ENCODE peak calls at places on chromosomes 4 and X, in seven cellular contexts. X, K, Y, H, U, P and Z are unnamed samples.

GRCh38 chr4:105951198-105951597 is 55.9 kb downstream of the NPNT start:
- DNase-seq in U (no peak), K (no peak), X (no peak), Y (no peak), P (no peak), H (no peak), Z (no peak)

GRCh38 chr4:105058177-105058812 is 88.4 kb upstream of the TET2 start:
- DNase-seq in K (no peak), Y (no peak), P (no peak), H (no peak), X (no peak), U (no peak), Z (no peak)

GRCh38 chr4:184727430-184727829 is 6.5 kb downstream of the CENPU start:
- DNase-seq in U (no peak), K (no peak), Y (no peak), X (no peak), P (no peak), H (no peak), Z (no peak)

GRCh38 chr4:130077275-130077674 is 981.3 kb downstream of the C4orf33 start:
- DNase-seq in K (no peak), X (no peak), P (no peak), H (no peak), U (no peak), Y (no peak), Z (no peak)

GRCh38 chr4:9703391-9703790 is 78.0 kb upstream of the DRD5 start:
- DNase-seq in H (peak; percentile 39), P (peak; percentile 73), Y (peak; percentile 31), X (peak; percentile 43), U (peak; percentile 94), K (no peak), Z (peak; percentile 83)

GRCh38 chr4:101953949-101954348 is 163.4 kb downstream of the BANK1 start:
- DNase-seq in H (no peak), X (no peak), Y (no peak), P (no peak), K (no peak), U (no peak), Z (no peak)

GRCh38 chrX:76428243-76429130 is 977 bp downstream of the MAGEE1 start:
- DNase-seq in P (no peak), H (no peak), X (no peak), U (peak; percentile 48), Y (peak; percentile 41), K (no peak), Z (peak; percentile 14)

GRCh38 chrX:96576358-96576757 is 108.3 kb upstream of the DIAPH2 start:
- DNase-seq in X (no peak), H (no peak), K (no peak), U (no peak), P (no peak), Y (no peak), Z (no peak)

GRCh38 chr4:164880489-164881262 is 3.7 kb downstream of the APELA start:
- DNase-seq in H (no peak), P (no peak), U (no peak), X (no peak), K (no peak), Y (no peak), Z (no peak)

GRCh38 chr4:101651778-101652177 is 138.8 kb upstream of the BANK1 start:
- DNase-seq in K (no peak), U (no peak), H (peak; percentile 26), P (no peak), X (no peak), Y (no peak), Z (no peak)

GRCh38 chr4:109067509-109068205 is 234.8 kb downstream of the COL25A1 start:
- DNase-seq in H (peak; percentile 23), U (no peak), P (no peak), X (no peak), Y (no peak), K (no peak), Z (no peak)

GRCh38 chrX:134694333-134694925 is 36.2 kb upstream of the PLAC1 start:
- DNase-seq in Y (no peak), K (no peak), P (no peak), U (no peak), H (no peak), X (no peak), Z (no peak)
- TF ChIP-seq CTCF in Y (no peak), K (no peak), P (no peak), U (no peak), H (no peak), X (no peak), Z (no peak)

GRCh38 chrX:153946910-153947769 is 2.7 kb upstream of the RENBP start:
- DNase-seq in K (no peak), H (peak; percentile 63), U (peak; percentile 77), Y (peak; percentile 61), X (peak; percentile 86), P (peak; percentile 77), Z (peak; percentile 84)

GRCh38 chrX:153944800-153945150 is 332 bp upstream of the RENBP start:
- DNase-seq in Y (no peak), U (no peak), P (no peak), K (no peak), X (no peak), H (no peak), Z (no peak)

GRCh38 chrX:153945956-153946909 is 1.8 kb upstream of the RENBP start:
- DNase-seq in U (no peak), Y (no peak), P (no peak), H (no peak), X (no peak), K (no peak), Z (no peak)

GRCh38 chrX:153948847-153949819 is 4.7 kb upstream of the RENBP start:
- DNase-seq in U (no peak), K (no peak), H (no peak), Y (no peak), X (no peak), P (no peak), Z (no peak)

DNA sequence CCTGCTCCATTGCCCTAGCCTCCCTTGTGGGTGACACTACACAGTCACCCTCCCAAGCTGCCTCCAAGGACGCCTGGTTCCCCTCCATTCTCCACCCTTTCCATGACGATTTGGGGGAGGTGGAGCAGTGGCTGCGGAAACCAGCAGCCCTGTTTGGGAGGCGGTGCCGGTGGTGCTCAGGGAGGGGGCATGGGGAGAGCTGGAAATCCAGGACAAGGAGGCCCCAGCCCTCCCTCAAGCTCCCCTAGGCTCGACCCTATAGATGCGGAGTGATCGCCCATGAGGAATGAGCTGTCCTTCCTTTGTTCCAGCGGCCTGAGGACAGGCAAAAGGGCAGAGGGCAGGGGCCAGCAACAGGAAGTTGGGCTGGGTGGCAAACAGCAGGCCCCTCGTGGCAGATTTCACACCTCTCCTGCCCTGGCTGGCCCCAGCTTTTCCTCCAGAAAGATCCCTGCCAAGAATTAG is 3.6 kb upstream of the RENBP start:
- DNase-seq in U (no peak), P (no peak), H (no peak), X (no peak), K (no peak), Y (no peak), Z (no peak)
- H3K27ac ChIP-seq in U (peak overlapping the region; percentile 45), P (no peak overlapping the region), H (peak overlapping the region; percentile 82), X (no peak overlapping the region), K (peak overlapping the region; percentile 84), Y (no peak overlapping the region), Z (peak overlapping the region; percentile 58)

DNA sequence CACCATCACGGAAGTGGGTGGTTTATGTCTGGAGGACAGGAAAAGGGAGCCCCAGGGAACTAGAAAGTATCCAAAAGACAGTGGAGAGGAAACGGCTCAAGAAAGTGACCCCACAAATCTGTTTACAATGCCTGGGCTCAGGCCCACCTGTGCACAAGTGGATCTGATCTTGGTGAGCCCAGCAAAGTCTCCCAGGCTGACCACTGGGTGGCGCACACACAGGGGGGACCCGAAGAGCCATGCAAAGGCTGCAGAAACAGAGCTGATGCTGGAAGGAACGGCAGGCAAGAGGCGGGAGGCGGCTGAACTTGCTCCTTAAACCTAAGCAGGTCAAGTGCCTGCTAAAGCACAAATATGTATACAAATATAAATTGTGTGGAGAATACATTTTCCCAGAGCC is 9.6 kb downstream of the HAUS7 start:
- DNase-seq in Y (peak; percentile 25), X (peak; percentile 58), K (no peak), P (no peak), U (no peak), H (no peak), Z (peak; percentile 31)
- TF ChIP-seq CTCF in Y (peak; percentile 25), X (peak; percentile 79), K (peak; percentile 26), P (peak; percentile 43), U (no peak), H (peak; percentile 66), Z (peak; percentile 50)

DNA sequence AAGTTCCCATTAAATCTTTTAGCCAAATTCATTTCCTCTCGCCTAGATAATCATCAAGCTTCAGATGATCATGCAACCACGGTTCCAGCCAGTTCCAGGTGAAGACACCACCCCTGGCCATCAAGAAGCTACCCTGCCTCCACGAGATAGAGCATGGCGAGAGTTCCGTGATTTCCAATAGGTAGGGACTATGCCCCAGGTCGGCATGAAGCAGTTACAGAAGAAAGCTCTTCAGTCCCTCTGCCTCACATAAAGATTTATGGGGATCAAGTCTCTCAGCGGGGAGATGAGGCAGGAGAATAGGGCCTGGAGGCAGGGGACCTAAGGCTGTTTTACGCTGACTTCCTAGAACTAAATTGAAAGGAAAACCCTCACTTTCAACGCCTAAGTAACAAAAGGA is 183.9 kb downstream of the OR13H1 start:
- DNase-seq in K (no peak), U (no peak), Y (no peak), X (no peak), P (no peak), H (no peak), Z (no peak)
- H3K27ac ChIP-seq in K (no peak overlapping the region), U (no peak overlapping the region), Y (no peak overlapping the region), X (no peak overlapping the region), P (no peak overlapping the region), H (no peak overlapping the region), Z (no peak overlapping the region)

GRCh38 chrX:74420194-74421035 is 878 bp upstream of the SLC16A2 start:
- DNase-seq in U (peak; percentile 68), Y (peak; percentile 6), P (peak; percentile 92), H (peak; percentile 75), K (no peak), X (no peak), Z (peak; percentile 57)
- TF ChIP-seq CTCF in U (no peak), Y (no peak), P (no peak), H (no peak), K (no peak), X (no peak), Z (no peak)

GRCh38 chr4:67452100-67452887 is 93.0 kb downstream of the CENPC start:
- DNase-seq in X (no peak), P (no peak), U (no peak), Y (no peak), H (no peak), K (no peak), Z (no peak)
- H3K27ac ChIP-seq in X (no peak overlapping the region), P (no peak overlapping the region), U (no peak overlapping the region), Y (no peak overlapping the region), H (no peak overlapping the region), K (no peak overlapping the region), Z (no peak overlapping the region)